ENCODE peak calls at places on chromosome 4, in five cellular contexts. B, G, F, H and J are unnamed samples.

GRCh38 chr4:170772429-170772828 is 682.7 kb upstream of the AADAT start:
- DNase-seq in H (no peak), F (no peak), B (no peak), G (no peak), J (no peak)

GRCh38 chr4:95910749-95911148 is 70.9 kb downstream of the PDHA2 start:
- DNase-seq in H (no peak), F (no peak), B (no peak), G (no peak), J (no peak)

GRCh38 chr4:81722229-81722900 is 250.7 kb upstream of the RASGEF1B start:
- DNase-seq in H (no peak), F (no peak), G (no peak), B (no peak), J (no peak)

GRCh38 chr4:132332932-132333722 is 816.0 kb upstream of the PCDH10 start:
- DNase-seq in H (peak; percentile 1), F (no peak), B (peak; percentile 71), G (peak; percentile 55), J (peak; percentile 12)

GRCh38 chr4:82797048-82797590 is 1.5 kb downstream of the SCD5 start:
- DNase-seq in F (no peak), G (peak; percentile 79), B (no peak), H (no peak), J (no peak)

GRCh38 chr4:141391771-141392170 is 171.1 kb downstream of the ZNF330 start:
- DNase-seq in H (no peak), G (no peak), B (peak; percentile 46), F (peak; percentile 85), J (no peak)

GRCh38 chr4:21992330-21992729 is 43.8 kb upstream of the KCNIP4 start:
- DNase-seq in G (no peak), B (no peak), F (no peak), H (peak; percentile 5), J (peak; percentile 92)

GRCh38 chr4:114282937-114283336 is 303.5 kb upstream of the ARSJ start:
- DNase-seq in F (no peak), G (no peak), B (no peak), H (peak; percentile 30), J (no peak)

GRCh38 chr4:152605641-152606304 is 69.9 kb upstream of the FBXW7 start:
- DNase-seq in G (no peak), F (no peak), B (peak; percentile 29), H (peak; percentile 61), J (peak; percentile 37)
- H3K4me3 ChIP-seq in G (no peak overlapping the region), F (no peak overlapping the region), B (no peak overlapping the region), H (no peak overlapping the region), J (no peak overlapping the region)

GRCh38 chr4:47719576-47719975 is 118.3 kb downstream of the CORIN start:
- DNase-seq in B (no peak), H (no peak), G (no peak), F (no peak), J (no peak)

GRCh38 chr4:47716017-47716416 is 121.8 kb downstream of the CORIN start:
- DNase-seq in F (no peak), G (no peak), H (no peak), B (peak; percentile 57), J (no peak)

GRCh38 chr4:47717173-47717572 is 120.7 kb downstream of the CORIN start:
- DNase-seq in F (no peak), H (no peak), G (peak; percentile 45), B (no peak), J (no peak)

GRCh38 chr4:47720787-47721186 is 117.1 kb downstream of the CORIN start:
- DNase-seq in F (no peak), G (no peak), B (no peak), H (no peak), J (no peak)

DNA sequence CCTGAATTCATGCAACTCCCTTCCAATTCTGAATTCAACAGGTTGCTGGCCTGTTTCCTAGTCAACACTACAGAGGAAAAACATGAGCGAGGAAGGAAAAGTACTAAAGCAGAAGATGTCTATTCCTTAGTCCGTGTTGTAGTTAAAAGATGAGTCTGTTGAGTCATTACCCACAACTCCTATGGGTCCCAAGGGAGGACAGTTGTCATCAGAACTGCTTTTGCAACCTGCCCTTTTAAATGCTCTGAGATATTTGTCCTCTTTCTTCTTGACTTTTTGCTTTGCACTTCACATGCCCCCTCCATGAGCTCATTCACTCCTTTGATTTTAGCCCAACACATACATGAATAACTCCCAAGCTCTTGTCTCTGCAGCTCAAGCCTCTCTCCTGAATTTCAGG is 119.2 kb downstream of the CORIN start:
- DNase-seq in G (no peak), B (no peak), H (peak; percentile 40), F (no peak), J (no peak)
- H3K4me3 ChIP-seq in G (no peak overlapping the region), B (no peak overlapping the region), H (no peak overlapping the region), F (no peak overlapping the region), J (no peak overlapping the region)

GRCh38 chr4:39529534-39529933 is 2.3 kb upstream of the UGDH start:
- DNase-seq in G (no peak), B (no peak), H (no peak), F (no peak), J (no peak)
- H3K4me3 ChIP-seq in G (peak overlapping the region; percentile 98), B (no peak overlapping the region), H (no peak overlapping the region), F (peak overlapping the region; percentile 78), J (no peak overlapping the region)

GRCh38 chr4:60682901-60683300 is 517.2 kb upstream of the ADGRL3 start:
- DNase-seq in G (no peak), B (no peak), F (no peak), H (peak; percentile 84), J (peak; percentile 55)
- H3K4me3 ChIP-seq in G (no peak overlapping the region), B (no peak overlapping the region), F (no peak overlapping the region), H (no peak overlapping the region), J (no peak overlapping the region)

GRCh38 chr4:56410247-56410646 is 23.0 kb upstream of the AASDH start:
- DNase-seq in H (peak; percentile 99), B (peak; percentile 97), G (peak; percentile 94), F (peak; percentile 93), J (peak; percentile 98)
- H3K4me3 ChIP-seq in H (peak overlapping the region; percentile 19), B (peak overlapping the region; percentile 27), G (no peak overlapping the region), F (peak overlapping the region; percentile 48), J (peak overlapping the region; percentile 49)